ENCODE peak calls at places on chromosome X, in eight cellular contexts. U is PC-9, T is nephron progenitor cell, I is esophagus squamous epithelium, D is fibroblast of mammary gland, L is right atrium auricular region, G is heart left ventricle, W is WTC11. N is an unnamed sample.

GRCh38 chrX:30965751-30966150 is 76.7 kb upstream of the TAB3 start:
- DNase-seq in D (no peak), T (no peak), G (no peak), W (no peak), U (no peak), L (no peak), I (no peak), N (no peak)

GRCh38 chrX:67781132-67781531 is 237.3 kb downstream of the AR start:
- DNase-seq in T (no peak), D (peak; percentile 63), U (no peak), I (no peak), G (peak; percentile 34), W (no peak), L (no peak), N (no peak)

GRCh38 chrX:45771560-45772340 is 571.1 kb upstream of the DIPK2B start:
- DNase-seq in I (no peak), W (no peak), U (peak; percentile 54), D (peak; percentile 78), G (peak; percentile 30), T (no peak), L (no peak), N (peak; percentile 31)

GRCh38 chrX:129534816-129535578 is 5.1 kb upstream of the OCRL start:
- DNase-seq in D (peak; percentile 47), L (no peak), U (no peak), G (no peak), I (no peak), W (no peak), T (no peak), N (no peak)

GRCh38 chrX:150688911-150689451 is 4.2 kb upstream of the MTMR1 start:
- DNase-seq in U (peak; percentile 100), D (peak; percentile 91), G (no peak), L (no peak), T (no peak), I (no peak), W (no peak), N (peak; percentile 70)

GRCh38 chrX:153338836-153339235 is 4.9 kb downstream of the ZNF275 start:
- DNase-seq in W (no peak), U (no peak), I (no peak), G (no peak), D (no peak), T (no peak), L (no peak), N (no peak)

GRCh38 chrX:67545772-67546495 is 2.1 kb downstream of the AR start:
- DNase-seq in D (peak; percentile 36), T (peak; percentile 40), U (no peak), I (no peak), L (no peak), W (peak; percentile 28), G (peak; percentile 40), N (no peak)

GRCh38 chrX:130878350-130879341 is 24.4 kb downstream of the ENOX2 start:
- DNase-seq in I (no peak), T (no peak), W (no peak), D (peak; percentile 92), L (no peak), U (peak; percentile 68), G (no peak), N (peak; percentile 50)

GRCh38 chrX:53284684-53285447 is 3.5 kb upstream of the IQSEC2 start:
- DNase-seq in I (no peak), L (peak; percentile 64), U (no peak), G (peak; percentile 74), W (peak; percentile 69), T (peak; percentile 72), D (peak; percentile 47), N (peak; percentile 70)

GRCh38 chrX:113929004-113929403 is 654.9 kb upstream of the HTR2C start:
- DNase-seq in G (no peak), L (no peak), T (peak; percentile 54), W (peak; percentile 51), U (peak; percentile 72), I (no peak), D (peak; percentile 53), N (peak; percentile 35)

GRCh38 chrX:110346681-110347080 is 12.0 kb upstream of the RTL9 start:
- DNase-seq in L (no peak), D (no peak), G (peak; percentile 27), W (peak; percentile 15), U (no peak), T (peak; percentile 29), I (no peak), N (no peak)

GRCh38 chrX:152806035-152806434 is 24.5 kb downstream of the CETN2 start:
- DNase-seq in I (no peak), D (no peak), L (no peak), T (no peak), W (no peak), U (no peak), G (no peak), N (no peak)

GRCh38 chrX:41452972-41453371 is 5.8 kb downstream of the NYX start:
- DNase-seq in L (no peak), I (no peak), G (no peak), T (no peak), D (peak; percentile 37), W (no peak), U (no peak), N (no peak)

GRCh38 chrX:724256-724655 is 93.7 kb downstream of the SHOX start:
- DNase-seq in U (no peak), I (no peak), D (no peak), L (no peak), G (no peak), W (no peak), T (no peak), N (no peak)

GRCh38 chrX:140799216-140799615 is 89.7 kb downstream of the LINC00632 start:
- DNase-seq in W (no peak), I (no peak), D (peak; percentile 17), G (no peak), T (no peak), L (no peak), U (no peak), N (no peak)

GRCh38 chrX:33194876-33195433 is 16.4 kb downstream of the DMD start:
- DNase-seq in T (no peak), W (no peak), L (no peak), I (no peak), D (peak; percentile 5), U (no peak), G (no peak), N (no peak)

GRCh38 chrX:79169484-79169883 is 25.0 kb downstream of the GPR174 start:
- DNase-seq in W (no peak), G (no peak), L (no peak), T (no peak), U (no peak), I (no peak), D (peak; percentile 30), N (no peak)

GRCh38 chrX:3639236-3639635 is 74.2 kb downstream of the PRKX start:
- DNase-seq in L (no peak), T (no peak), U (no peak), I (no peak), W (no peak), G (no peak), D (no peak), N (no peak)

GRCh38 chrX:23644744-23645143 is 22.5 kb upstream of the PRDX4 start:
- DNase-seq in L (no peak), W (no peak), G (no peak), I (no peak), T (no peak), U (no peak), D (no peak), N (no peak)

GRCh38 chrX:154384284-154384892 is 5.3 kb downstream of the EMD start:
- DNase-seq in T (no peak), U (no peak), D (peak; percentile 33), L (no peak), I (no peak), G (no peak), W (no peak), N (no peak)
- TF ChIP-seq CTCF in T (no peak), U (no peak), D (peak; percentile 34), L (peak; percentile 65), I (peak; percentile 20), G (peak; percentile 38), W (no peak), N (no peak)

DNA sequence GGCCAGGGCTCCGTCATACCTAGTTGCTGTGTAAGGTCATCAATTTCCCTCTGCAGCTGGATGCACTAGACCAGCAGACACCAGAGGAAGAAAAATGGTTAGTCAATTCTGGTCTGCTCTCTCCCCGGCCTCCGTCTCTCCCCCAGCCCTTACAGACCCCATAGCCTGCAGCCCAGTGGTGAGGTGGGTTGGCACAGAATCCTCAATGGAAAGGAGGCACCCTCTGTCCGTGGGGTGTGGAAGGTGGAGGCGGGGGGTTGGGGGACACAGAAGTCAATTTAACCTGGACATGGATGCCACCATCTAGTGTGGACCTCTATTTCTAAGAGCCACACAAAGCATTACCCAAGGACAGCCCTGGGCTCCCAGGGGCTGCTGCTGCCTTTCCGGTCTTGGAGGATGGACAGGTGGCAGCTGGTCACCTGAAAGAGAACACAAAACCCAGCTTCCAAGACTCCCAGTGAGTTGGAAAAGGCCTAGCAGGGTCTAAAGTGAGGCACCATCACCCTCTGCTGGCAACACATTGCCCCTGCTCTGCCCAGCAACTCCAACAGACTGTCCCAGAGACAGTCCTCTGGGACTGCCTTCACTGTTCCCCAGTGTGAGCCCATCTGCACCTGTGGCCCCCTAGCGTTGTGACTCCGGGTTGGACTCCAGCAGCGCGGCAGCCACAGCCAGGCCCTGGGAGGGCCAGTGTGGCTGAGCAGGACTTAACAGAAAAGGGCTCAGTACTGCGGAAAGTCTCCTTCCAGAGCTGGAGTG is 40.1 kb upstream of the NHSL2 start:
- DNase-seq in D (peak; percentile 10), L (no peak), G (no peak), I (no peak), T (peak; percentile 21), W (peak; percentile 60), U (no peak), N (peak; percentile 57)
- TF ChIP-seq CTCF in D (peak; percentile 21), L (peak; percentile 6), G (no peak), I (no peak), T (peak; percentile 27), W (peak; percentile 19), U (no peak), N (no peak)

GRCh38 chrX:132173647-132174046 is 45.6 kb downstream of the RAP2C start:
- DNase-seq in W (no peak), T (no peak), U (peak; percentile 53), D (no peak), L (no peak), I (no peak), G (no peak), N (no peak)

GRCh38 chrX:132165651-132166050 is 37.8 kb upstream of the FRMD7 start:
- DNase-seq in T (no peak), I (no peak), G (no peak), U (peak; percentile 68), W (no peak), D (peak; percentile 18), L (no peak), N (no peak)

GRCh38 chrX:132171881-132172280 is 44.1 kb upstream of the FRMD7 start:
- DNase-seq in G (no peak), U (no peak), I (no peak), L (no peak), D (no peak), W (no peak), T (no peak), N (no peak)

GRCh38 chrX:132169554-132169953 is 41.7 kb upstream of the FRMD7 start:
- DNase-seq in I (no peak), G (no peak), D (no peak), T (no peak), U (peak; percentile 75), W (no peak), L (no peak), N (no peak)

GRCh38 chrX:132171478-132171877 is 43.7 kb upstream of the FRMD7 start:
- DNase-seq in I (no peak), D (no peak), U (no peak), L (no peak), G (no peak), W (no peak), T (no peak), N (no peak)
- TF ChIP-seq CTCF in I (no peak), D (no peak), U (no peak), L (peak; percentile 33), G (no peak), W (no peak), T (no peak), N (no peak)

GRCh38 chrX:96770315-96770714 is 85.7 kb downstream of the DIAPH2 start:
- DNase-seq in T (no peak), W (no peak), D (peak; percentile 33), I (no peak), U (no peak), G (no peak), L (no peak), N (no peak)
- TF ChIP-seq CTCF in T (peak; percentile 60), W (no peak), D (peak; percentile 50), I (peak; percentile 34), U (peak; percentile 49), G (peak; percentile 45), L (peak; percentile 55), N (peak; percentile 16)

N was measured in Calu3.